ENCODE peak calls at places on chromosomes 7 and 10, in ten cellular contexts. One of them, this sample, is unnamed.

GRCh38 chr10:109895095-109895818 is 28.1 kb downstream of the XPNPEP1 start:
- DNase-seq in glutamatergic neuron: no peak
- DNase-seq in GM19239: no peak
- DNase-seq in HS-5: no peak
- DNase-seq in lower lobe of right lung: no peak
- DNase-seq in neural crest cell: no peak
- DNase-seq in stromal cell of bone marrow: no peak
- DNase-seq in ACHN: no peak
- DNase-seq in amniotic epithelial cell: peak; percentile 35
- DNase-seq in stimulated activated naive CD4-positive, alpha-beta T cell: no peak
- DNase-seq in this sample: no peak

GRCh38 chr7:151520419-151521229 is 929 bp upstream of the RHEB start:
- DNase-seq in glutamatergic neuron: peak; percentile 48
- DNase-seq in GM19239: no peak
- DNase-seq in HS-5: no peak
- DNase-seq in lower lobe of right lung: peak; percentile 79
- DNase-seq in neural crest cell: no peak
- DNase-seq in stromal cell of bone marrow: no peak
- DNase-seq in ACHN: peak; percentile 69
- DNase-seq in amniotic epithelial cell: no peak
- DNase-seq in stimulated activated naive CD4-positive, alpha-beta T cell: peak; percentile 72
- DNase-seq in this sample: no peak

GRCh38 chr7:108322899-108323298 is 133.3 kb downstream of the NRCAM start:
- DNase-seq in glutamatergic neuron: no peak
- DNase-seq in GM19239: no peak
- DNase-seq in HS-5: no peak
- DNase-seq in lower lobe of right lung: no peak
- DNase-seq in neural crest cell: no peak
- DNase-seq in stromal cell of bone marrow: no peak
- DNase-seq in ACHN: no peak
- DNase-seq in amniotic epithelial cell: no peak
- DNase-seq in stimulated activated naive CD4-positive, alpha-beta T cell: no peak
- DNase-seq in this sample: no peak

GRCh38 chr10:52455095-52455494 is 141.0 kb downstream of the DKK1 start:
- DNase-seq in glutamatergic neuron: no peak
- DNase-seq in GM19239: no peak
- DNase-seq in HS-5: no peak
- DNase-seq in lower lobe of right lung: no peak
- DNase-seq in neural crest cell: no peak
- DNase-seq in stromal cell of bone marrow: no peak
- DNase-seq in ACHN: no peak
- DNase-seq in amniotic epithelial cell: peak; percentile 28
- DNase-seq in stimulated activated naive CD4-positive, alpha-beta T cell: no peak
- DNase-seq in this sample: no peak

GRCh38 chr10:109956454-109957091 is 33.3 kb upstream of the XPNPEP1 start:
- DNase-seq in glutamatergic neuron: peak; percentile 41
- DNase-seq in GM19239: peak; percentile 54
- DNase-seq in HS-5: no peak
- DNase-seq in lower lobe of right lung: no peak
- DNase-seq in neural crest cell: peak; percentile 15
- DNase-seq in stromal cell of bone marrow: no peak
- DNase-seq in ACHN: peak; percentile 69
- DNase-seq in amniotic epithelial cell: peak; percentile 58
- DNase-seq in stimulated activated naive CD4-positive, alpha-beta T cell: no peak
- DNase-seq in this sample: peak; percentile 44

GRCh38 chr10:52807803-52808202 is 35.2 kb upstream of the MBL2 start:
- DNase-seq in glutamatergic neuron: no peak
- DNase-seq in GM19239: no peak
- DNase-seq in HS-5: no peak
- DNase-seq in lower lobe of right lung: no peak
- DNase-seq in neural crest cell: no peak
- DNase-seq in stromal cell of bone marrow: no peak
- DNase-seq in ACHN: no peak
- DNase-seq in amniotic epithelial cell: no peak
- DNase-seq in stimulated activated naive CD4-positive, alpha-beta T cell: no peak
- DNase-seq in this sample: no peak

GRCh38 chr7:151702961-151703360 is 174.0 kb downstream of the PRKAG2 start:
- DNase-seq in glutamatergic neuron: no peak
- DNase-seq in GM19239: no peak
- DNase-seq in HS-5: no peak
- DNase-seq in lower lobe of right lung: no peak
- DNase-seq in neural crest cell: no peak
- DNase-seq in stromal cell of bone marrow: no peak
- DNase-seq in ACHN: no peak
- DNase-seq in amniotic epithelial cell: no peak
- DNase-seq in stimulated activated naive CD4-positive, alpha-beta T cell: no peak
- DNase-seq in this sample: peak; percentile 65

GRCh38 chr7:97959046-97959445 is 30.9 kb downstream of the OCM2 start:
- DNase-seq in glutamatergic neuron: no peak
- DNase-seq in GM19239: no peak
- DNase-seq in HS-5: no peak
- DNase-seq in lower lobe of right lung: no peak
- DNase-seq in neural crest cell: no peak
- DNase-seq in stromal cell of bone marrow: no peak
- DNase-seq in ACHN: no peak
- DNase-seq in amniotic epithelial cell: no peak
- DNase-seq in stimulated activated naive CD4-positive, alpha-beta T cell: no peak
- DNase-seq in this sample: no peak

GRCh38 chr7:23654508-23654907 is 25.5 kb upstream of the FAM221A start:
- DNase-seq in glutamatergic neuron: no peak
- DNase-seq in GM19239: no peak
- DNase-seq in HS-5: peak; percentile 4
- DNase-seq in lower lobe of right lung: no peak
- DNase-seq in neural crest cell: no peak
- DNase-seq in stromal cell of bone marrow: no peak
- DNase-seq in ACHN: peak; percentile 76
- DNase-seq in amniotic epithelial cell: peak; percentile 52
- DNase-seq in stimulated activated naive CD4-positive, alpha-beta T cell: no peak
- DNase-seq in this sample: peak; percentile 32

GRCh38 chr7:97846945-97847344 is 25.3 kb downstream of the ASNS start:
- DNase-seq in glutamatergic neuron: no peak
- DNase-seq in GM19239: no peak
- DNase-seq in HS-5: no peak
- DNase-seq in lower lobe of right lung: no peak
- DNase-seq in neural crest cell: no peak
- DNase-seq in stromal cell of bone marrow: no peak
- DNase-seq in ACHN: no peak
- DNase-seq in amniotic epithelial cell: no peak
- DNase-seq in stimulated activated naive CD4-positive, alpha-beta T cell: no peak
- DNase-seq in this sample: no peak

GRCh38 chr7:2892571-2892970 is 48.5 kb upstream of the GNA12 start:
- DNase-seq in glutamatergic neuron: no peak
- DNase-seq in GM19239: no peak
- DNase-seq in HS-5: no peak
- DNase-seq in lower lobe of right lung: no peak
- DNase-seq in neural crest cell: no peak
- DNase-seq in stromal cell of bone marrow: no peak
- DNase-seq in ACHN: no peak
- DNase-seq in amniotic epithelial cell: no peak
- DNase-seq in stimulated activated naive CD4-positive, alpha-beta T cell: no peak
- DNase-seq in this sample: no peak

This sample was measured in trophoblast cell.